ENCODE peak calls at places on chromosomes 2 and 18, in seven cellular contexts. Z is tibial artery, T is suprapubic skin, C is fibroblast of the aortic adventitia, E is upper lobe of right lung, L is epithelial cell of esophagus, O is adrenal gland. J is an unnamed sample.

GRCh38 chr2:196130039-196130825 is 41.1 kb downstream of the STK17B start:
- DNase-seq in E (no peak), O (no peak), L (no peak), Z (no peak), T (no peak), C (no peak), J (no peak)

GRCh38 chr2:72573232-72573631 is 252.6 kb downstream of the EXOC6B start:
- DNase-seq in E (no peak), Z (no peak), O (no peak), T (no peak), L (no peak), C (peak), J (no peak)

GRCh38 chr2:153477641-153478288 is 797 bp downstream of the RPRM start:
- DNase-seq in L (no peak), E (no peak), C (no peak), T (no peak), Z (no peak), O (peak), J (no peak)

GRCh38 chr2:159157361-159158045 is 129.0 kb downstream of the WDSUB1 start:
- DNase-seq in L (peak), O (no peak), E (no peak), T (no peak), Z (no peak), C (no peak), J (no peak)

GRCh38 chr2:37283207-37283606 is 41.4 kb downstream of the PRKD3 start:
- DNase-seq in L (peak), Z (no peak), T (no peak), C (peak), O (no peak), E (no peak), J (no peak)

GRCh38 chr2:7753777-7754176 is 836.6 kb downstream of the RNF144A start:
- DNase-seq in L (no peak), O (no peak), E (no peak), C (no peak), Z (no peak), T (no peak), J (no peak)

GRCh38 chr2:199303814-199304213 is 153.9 kb downstream of the SATB2 start:
- DNase-seq in Z (peak), L (peak), C (peak), E (no peak), T (no peak), O (no peak), J (no peak)

GRCh38 chr2:208319403-208319802 is 53.3 kb downstream of the PIKFYVE start:
- DNase-seq in T (no peak), O (no peak), E (no peak), L (no peak), C (peak), Z (no peak), J (no peak)

GRCh38 chr2:100200985-100201384 is 58.6 kb upstream of the AFF3 start:
- DNase-seq in O (no peak), L (peak), E (no peak), T (no peak), Z (no peak), C (no peak), J (no peak)

GRCh38 chr2:11558206-11558886 is 24.5 kb downstream of the GREB1 start:
- DNase-seq in Z (peak), T (peak), E (peak), O (no peak), L (no peak), C (no peak), J (peak)

GRCh38 chr2:11347403-11347965 is 3.0 kb upstream of the ROCK2 start:
- DNase-seq in T (no peak), O (no peak), E (no peak), L (peak), Z (no peak), C (no peak), J (no peak)

GRCh38 chr2:85862426-85862825 is 26.4 kb downstream of the ST3GAL5 start:
- DNase-seq in C (no peak), L (no peak), O (no peak), E (no peak), T (no peak), Z (no peak), J (no peak)

GRCh38 chr2:46775722-46776121 is 139.9 kb downstream of the MCFD2 start:
- DNase-seq in T (no peak), E (no peak), O (no peak), C (peak), L (no peak), Z (no peak), J (no peak)

GRCh38 chr2:240528406-240529040 is 29.3 kb downstream of the ANKMY1 start:
- DNase-seq in C (no peak), E (no peak), O (no peak), L (no peak), T (no peak), Z (no peak), J (no peak)

GRCh38 chr2:61658841-61659780 is 121.0 kb upstream of the XPO1 start:
- DNase-seq in C (peak), O (peak), Z (no peak), T (no peak), L (peak), E (no peak), J (no peak)

GRCh38 chr18:13051950-13052349 is 60.8 kb downstream of the CEP192 start:
- DNase-seq in E (no peak), C (no peak), Z (no peak), O (no peak), T (no peak), L (peak), J (no peak)

GRCh38 chr2:85511008-85511895 is 27.7 kb upstream of the MAT2A start:
- DNase-seq in C (no peak), E (no peak), L (no peak), O (peak), T (no peak), Z (peak), J (no peak)

GRCh38 chr2:105411720-105412407 is 13.0 kb upstream of the FHL2 start:
- DNase-seq in O (no peak), T (no peak), C (no peak), E (no peak), L (no peak), Z (no peak), J (no peak)
- H3K4me3 ChIP-seq in O (no peak), T (no peak), C (no peak), E (no peak), L (no peak), Z (no peak), J (no peak)

GRCh38 chr2:65598240-65598639 is 165.8 kb upstream of the SPRED2 start:
- DNase-seq in E (no peak), O (no peak), L (no peak), Z (no peak), T (no peak), C (no peak), J (no peak)
- TF ChIP-seq CTCF in E (no peak), O (no peak), L (no peak), Z (no peak), T (no peak), C (no peak), J (no peak)

DNA sequence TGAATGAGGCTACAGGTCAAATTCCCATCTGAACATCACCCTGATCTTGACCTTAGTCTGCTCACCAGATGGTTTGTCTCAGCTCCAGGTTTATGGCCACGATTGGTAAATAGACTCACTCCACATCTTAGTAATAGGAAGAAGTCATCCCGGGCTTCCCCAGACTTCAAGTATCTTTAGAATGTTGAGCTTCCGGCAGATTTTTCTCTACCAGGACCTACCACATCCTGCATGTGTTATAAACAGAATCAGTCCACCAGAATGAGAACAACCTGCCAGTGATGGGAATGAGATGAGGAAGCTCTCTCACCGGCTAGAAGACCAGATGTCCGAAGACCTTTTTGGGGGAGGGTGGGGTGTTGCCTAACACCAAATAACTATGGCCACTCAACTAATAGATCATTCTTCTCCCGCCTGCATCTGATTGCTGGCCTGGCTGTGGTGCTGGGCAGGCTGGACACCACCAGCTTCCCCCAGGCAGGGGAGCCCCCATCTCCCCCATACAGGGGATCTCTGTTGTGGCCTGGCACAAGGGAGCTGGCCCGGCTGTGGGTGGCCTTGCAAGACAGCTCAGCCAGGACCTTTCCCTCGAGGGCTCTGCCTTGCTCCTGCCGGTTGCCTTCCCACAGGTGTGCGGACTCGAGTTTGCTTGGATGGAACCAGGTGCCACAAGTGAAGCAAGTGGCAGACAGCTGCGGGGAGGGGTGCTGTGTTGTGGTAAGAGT is 88.5 kb downstream of the SH3RF3 start:
- DNase-seq in C (peak), L (no peak), Z (no peak), E (peak), O (no peak), T (peak), J (no peak)
- H3K4me3 ChIP-seq in C (no peak), L (no peak), Z (no peak), E (no peak), O (no peak), T (no peak), J (no peak)

GRCh38 chr2:54176577-54176976 is 61.2 kb downstream of the ACYP2 start:
- DNase-seq in O (peak), T (no peak), Z (no peak), C (peak), E (peak), L (peak), J (no peak)
- TF ChIP-seq CTCF in O (peak), T (peak), Z (peak), C (peak), E (peak), L (no peak), J (peak)